ENCODE peak calls at places on chromosomes 1 and 21, in five cellular contexts. O is heart right ventricle, R is heart left ventricle, M is HFF-Myc, Q is fibroblast of mammary gland. V is an unnamed sample.

GRCh38 chr1:182430263-182431068 is 19.5 kb upstream of the RGSL1 start:
- DNase-seq in Q (no peak), M (no peak), R (no peak), O (no peak), V (no peak)

GRCh38 chr1:8651236-8651890 is 166.1 kb downstream of the RERE start:
- DNase-seq in R (no peak), O (no peak), M (no peak), Q (no peak), V (no peak)

GRCh38 chr1:33641099-33641830 is 168.8 kb downstream of the ZSCAN20 start:
- DNase-seq in Q (peak), O (no peak), M (no peak), R (no peak), V (no peak)

GRCh38 chr1:156310962-156311361 is 11.9 kb upstream of the VHLL start:
- DNase-seq in O (no peak), M (no peak), R (no peak), Q (peak), V (no peak)

GRCh38 chr1:226912587-226913176 is 27.4 kb upstream of the COQ8A start:
- DNase-seq in R (peak), Q (peak), O (peak), M (no peak), V (no peak)

GRCh38 chr1:193973428-193973827 is 787.0 kb upstream of the B3GALT2 start:
- DNase-seq in O (no peak), M (no peak), R (no peak), Q (no peak), V (no peak)

GRCh38 chr1:25198731-25199231 is 33.5 kb downstream of the SYF2 start:
- DNase-seq in R (peak), Q (no peak), O (peak), M (no peak), V (no peak)

GRCh38 chr1:9892563-9893528 is 17.2 kb downstream of the CTNNBIP1 start:
- DNase-seq in O (no peak), R (no peak), Q (peak), M (peak), V (no peak)

GRCh38 chr21:45747802-45748445 is 104.4 kb downstream of the PCBP3 start:
- DNase-seq in O (no peak), Q (peak), M (no peak), R (no peak), V (no peak)

GRCh38 chr1:162159515-162159914 is 90.0 kb downstream of the NOS1AP start:
- DNase-seq in R (no peak), M (no peak), O (no peak), Q (no peak), V (no peak)

GRCh38 chr1:94541175-94542087 is at the start of gene F3:
- DNase-seq in Q (peak), R (peak), M (no peak), O (peak), V (no peak)

GRCh38 chr1:94286864-94287437 is 49.6 kb upstream of the ARHGAP29 start:
- DNase-seq in M (no peak), O (no peak), Q (no peak), R (no peak), V (no peak)

GRCh38 chr1:185155600-185156320 is 993 bp downstream of the TRMT1L start:
- DNase-seq in O (no peak), M (no peak), R (no peak), Q (peak), V (peak)

GRCh38 chr1:234908571-234908970 is 220.1 kb downstream of the TOMM20 start:
- DNase-seq in R (no peak), M (no peak), Q (no peak), O (no peak), V (no peak)

GRCh38 chr1:53346814-53347176 is 18.9 kb upstream of the LRP8 start:
- DNase-seq in Q (no peak), O (no peak), M (no peak), R (no peak), V (no peak)

GRCh38 chr1:119097380-119097779 is 43.1 kb downstream of the WARS2 start:
- DNase-seq in M (peak), O (no peak), Q (peak), R (no peak), V (no peak)

GRCh38 chr1:55155522-55155921 is 59.6 kb downstream of the USP24 start:
- DNase-seq in O (peak), Q (peak), R (peak), M (peak), V (no peak)

GRCh38 chr1:167503626-167504458 is 14.5 kb downstream of the CD247 start:
- DNase-seq in O (no peak), Q (no peak), M (no peak), R (no peak), V (no peak)

GRCh38 chr21:36888466-36888865 is 78.0 kb downstream of the HLCS start:
- DNase-seq in R (no peak), O (no peak), Q (no peak), M (no peak), V (no peak)

GRCh38 chr1:56409112-56409691 is 170.2 kb downstream of the PLPP3 start:
- DNase-seq in M (no peak), Q (no peak), R (peak), O (peak), V (no peak)

GRCh38 chr1:192167941-192168685 is 9.9 kb downstream of the RGS18 start:
- DNase-seq in R (no peak), M (no peak), O (no peak), Q (no peak), V (no peak)

GRCh38 chr1:246267426-246267825 is 239.7 kb downstream of the SMYD3 start:
- DNase-seq in R (no peak), Q (no peak), M (no peak), O (no peak), V (no peak)

GRCh38 chr1:46183119-46183842 is 7.0 kb upstream of the P3R3URF start:
- DNase-seq in M (peak), R (peak), O (no peak), Q (peak), V (peak)

GRCh38 chr1:181216571-181216994 is 128.1 kb downstream of the IER5 start:
- DNase-seq in M (no peak), O (no peak), Q (no peak), R (no peak), V (no peak)

GRCh38 chr1:56710646-56711045 is 65.5 kb downstream of the PRKAA2 start:
- DNase-seq in R (no peak), Q (peak), O (no peak), M (peak), V (peak)

GRCh38 chr1:214850432-214851010 is 232.0 kb upstream of the KCNK2 start:
- DNase-seq in M (no peak), R (no peak), Q (peak), O (no peak), V (no peak)

GRCh38 chr1:52603301-52603675 is 1.1 kb downstream of the GPX7 start:
- DNase-seq in M (no peak), Q (no peak), O (no peak), R (no peak), V (no peak)

GRCh38 chr1:10160173-10160572 is 50.2 kb upstream of the KIF1B start:
- DNase-seq in M (no peak), Q (no peak), O (no peak), R (no peak), V (no peak)

GRCh38 chr1:180116964-180117763 is 37.5 kb upstream of the QSOX1 start:
- DNase-seq in Q (no peak), R (peak), M (no peak), O (no peak), V (no peak)

GRCh38 chr1:36279110-36279788 is 26.9 kb upstream of the SH3D21 start:
- DNase-seq in M (no peak), R (no peak), O (no peak), Q (peak), V (no peak)

GRCh38 chr1:55337801-55338447 is 122.8 kb upstream of the USP24 start:
- DNase-seq in Q (peak), R (no peak), M (peak), O (no peak), V (peak)

GRCh38 chr1:16922885-16923431 is 1.2 kb downstream of the CROCC start:
- DNase-seq in M (no peak), Q (no peak), O (no peak), R (no peak), V (no peak)

GRCh38 chr1:103106426-103107321 is 1.6 kb downstream of the COL11A1 start:
- DNase-seq in R (no peak), O (no peak), M (no peak), Q (peak), V (peak)

GRCh38 chr1:10648689-10649483 is 147.6 kb downstream of the CASZ1 start:
- DNase-seq in R (no peak), O (no peak), Q (no peak), M (no peak), V (no peak)

GRCh38 chr21:38773108-38774061 is 32.3 kb upstream of the ETS2 start:
- DNase-seq in Q (peak), R (peak), M (peak), O (peak), V (peak)

GRCh38 chr1:84363622-84364021 is 34.7 kb upstream of the DNASE2B start:
- DNase-seq in R (no peak), M (no peak), O (no peak), Q (no peak), V (no peak)

GRCh38 chr1:207045466-207045865 is 5.5 kb downstream of the YOD1 start:
- DNase-seq in Q (no peak), O (no peak), M (no peak), R (no peak), V (no peak)

GRCh38 chr1:203200059-203200553 is 13.6 kb upstream of the CHI3L1 start:
- DNase-seq in M (no peak), O (no peak), R (no peak), Q (peak), V (no peak)

GRCh38 chr1:111221276-111221632 is 6.3 kb upstream of the CHI3L2 start:
- DNase-seq in O (no peak), R (no peak), M (no peak), Q (no peak), V (no peak)

GRCh38 chr1:111220302-111220890 is 7.1 kb upstream of the CHI3L2 start:
- DNase-seq in R (no peak), O (no peak), M (no peak), Q (no peak), V (no peak)

GRCh38 chr1:111223126-111223443 is 4.4 kb upstream of the CHI3L2 start:
- DNase-seq in Q (no peak), M (no peak), R (no peak), O (no peak), V (no peak)

GRCh38 chr1:111222308-111223125 is 5.0 kb upstream of the CHI3L2 start:
- DNase-seq in M (no peak), O (peak), Q (peak), R (peak), V (no peak)

GRCh38 chr1:111221633-111222286 is 5.8 kb upstream of the CHI3L2 start:
- DNase-seq in O (no peak), R (no peak), Q (no peak), M (no peak), V (no peak)
- H3K4me3 ChIP-seq in O (no peak), R (no peak), Q (no peak), M (no peak), V (no peak)

GRCh38 chr1:220881918-220882891 is 3.0 kb downstream of the HLX start:
- DNase-seq in R (peak), Q (peak), M (no peak), O (peak), V (no peak)
- TF ChIP-seq CTCF in R (no peak), Q (no peak), M (no peak), O (peak), V (no peak)

GRCh38 chr1:32333251-32333963 is 2.6 kb downstream of the MARCKSL1 start:
- DNase-seq in M (no peak), Q (no peak), O (no peak), R (no peak), V (no peak)
- H3K4me3 ChIP-seq in M (peak), Q (no peak), O (no peak), R (no peak), V (no peak)

GRCh38 chr1:158506369-158506987 is 34.5 kb downstream of the OR10R2 start:
- DNase-seq in R (peak), Q (peak), M (no peak), O (peak), V (no peak)
- TF ChIP-seq CTCF in R (peak), Q (peak), M (peak), O (peak), V (peak)

GRCh38 chr1:31507221-31507620 is 69.1 kb upstream of the TINAGL1 start:
- DNase-seq in R (no peak), Q (no peak), O (no peak), M (no peak), V (no peak)
- H3K4me3 ChIP-seq in R (no peak), Q (no peak), O (no peak), M (no peak), V (no peak)

GRCh38 chr1:70353038-70353437 is 1.5 kb downstream of the ANKRD13C start:
- DNase-seq in R (no peak), Q (no peak), O (no peak), M (no peak), V (no peak)

GRCh38 chr1:70353641-70354331 is 736 bp downstream of the ANKRD13C start:
- DNase-seq in Q (peak), R (no peak), M (peak), O (peak), V (peak)

GRCh38 chr1:70355111-70355407 is 537 bp upstream of the ANKRD13C start:
- DNase-seq in O (no peak), Q (no peak), R (no peak), M (no peak), V (no peak)

GRCh38 chr1:70358921-70359564 is 4.5 kb upstream of the ANKRD13C start:
- DNase-seq in M (no peak), O (no peak), R (no peak), Q (peak), V (no peak)

DNA sequence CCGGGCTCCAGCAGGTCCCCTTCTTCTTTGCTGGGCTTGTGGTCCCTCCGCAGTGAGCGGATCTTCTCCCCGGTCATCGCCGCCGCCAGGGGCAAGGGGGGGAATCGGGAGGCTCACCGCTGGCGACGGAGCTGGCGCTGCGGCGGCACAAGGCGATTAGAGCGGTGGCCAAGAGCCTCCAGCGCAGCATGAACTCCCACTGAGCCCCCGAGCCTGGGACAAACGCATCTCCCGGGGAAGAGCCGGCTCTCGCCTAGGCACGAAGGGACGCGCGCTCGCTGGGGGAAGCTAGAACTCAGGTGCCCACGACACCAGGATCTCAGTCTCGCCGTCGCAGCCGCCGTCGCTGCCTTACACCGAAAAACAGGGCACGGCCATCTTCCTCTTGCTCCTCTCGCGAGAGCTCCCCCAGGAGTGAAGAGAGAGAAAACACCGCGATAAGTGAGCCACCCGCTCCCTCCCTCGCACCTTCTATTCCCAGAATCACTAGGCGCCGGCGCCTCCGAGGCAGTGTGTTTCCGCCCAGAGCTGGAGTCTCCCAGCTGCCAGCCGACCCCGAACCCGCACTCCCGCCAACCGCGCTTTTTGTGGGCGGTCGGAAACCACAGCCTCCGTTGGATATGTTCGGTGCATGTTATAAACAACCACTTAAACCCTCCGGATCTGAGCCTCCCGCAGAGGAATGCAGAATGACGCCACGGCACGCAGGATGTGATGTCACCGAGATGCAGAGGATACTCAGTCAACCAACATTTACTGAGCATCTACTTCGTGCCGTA is at the start of gene ANKRD13C:
- DNase-seq in R (peak), M (peak), Q (peak), O (peak), V (peak)
- TF ChIP-seq CTCF in R (no peak), M (no peak), Q (no peak), O (peak), V (no peak)